ENCODE peak calls at places on chromosomes 11 and 22, in seven cellular contexts. One of them, this sample, is unnamed.

GRCh38 chr11:102368472-102368871 is 21.5 kb downstream of the BIRC2 start:
- DNase-seq in fibroblast of lung: no peak
- DNase-seq in cardiac muscle cell: no peak
- DNase-seq in choroid plexus epithelial cell: no peak
- DNase-seq in astrocyte of the spinal cord: no peak
- DNase-seq in lower lobe of right lung: no peak
- DNase-seq in ascending aorta: no peak
- DNase-seq in this sample: no peak

GRCh38 chr11:1744137-1744878 is 6.1 kb downstream of the IFITM10 start:
- DNase-seq in fibroblast of lung: no peak
- DNase-seq in ascending aorta: no peak
- DNase-seq in astrocyte of the spinal cord: no peak
- DNase-seq in lower lobe of right lung: no peak
- DNase-seq in choroid plexus epithelial cell: no peak
- DNase-seq in cardiac muscle cell: no peak
- DNase-seq in this sample: no peak

GRCh38 chr22:24333301-24333700 is 62.7 kb downstream of the SPECC1L start:
- DNase-seq in astrocyte of the spinal cord: peak
- DNase-seq in lower lobe of right lung: no peak
- DNase-seq in choroid plexus epithelial cell: peak
- DNase-seq in ascending aorta: no peak
- DNase-seq in fibroblast of lung: peak
- DNase-seq in cardiac muscle cell: no peak
- DNase-seq in this sample: peak

GRCh38 chr11:73902303-73902702 is 25.5 kb downstream of the PAAF1 start:
- DNase-seq in fibroblast of lung: no peak
- DNase-seq in ascending aorta: no peak
- DNase-seq in choroid plexus epithelial cell: no peak
- DNase-seq in cardiac muscle cell: no peak
- DNase-seq in astrocyte of the spinal cord: no peak
- DNase-seq in lower lobe of right lung: no peak
- DNase-seq in this sample: no peak

GRCh38 chr22:45223304-45224117 is 17.2 kb downstream of the KIAA0930 start:
- DNase-seq in cardiac muscle cell: no peak
- DNase-seq in choroid plexus epithelial cell: no peak
- DNase-seq in astrocyte of the spinal cord: no peak
- DNase-seq in fibroblast of lung: no peak
- DNase-seq in ascending aorta: no peak
- DNase-seq in lower lobe of right lung: no peak
- DNase-seq in this sample: no peak

GRCh38 chr11:50423208-50423607 is 390.5 kb downstream of the OR4C45 start:
- DNase-seq in cardiac muscle cell: no peak
- DNase-seq in lower lobe of right lung: no peak
- DNase-seq in astrocyte of the spinal cord: no peak
- DNase-seq in choroid plexus epithelial cell: peak
- DNase-seq in ascending aorta: no peak
- DNase-seq in fibroblast of lung: no peak
- DNase-seq in this sample: no peak

GRCh38 chr11:10600570-10601248 is 32.2 kb upstream of the LYVE1 start:
- DNase-seq in lower lobe of right lung: no peak
- DNase-seq in choroid plexus epithelial cell: no peak
- DNase-seq in astrocyte of the spinal cord: no peak
- DNase-seq in ascending aorta: no peak
- DNase-seq in fibroblast of lung: no peak
- DNase-seq in cardiac muscle cell: no peak
- DNase-seq in this sample: no peak

GRCh38 chr22:50576070-50576469 is 2.2 kb downstream of the CPT1B start:
- DNase-seq in cardiac muscle cell: peak
- DNase-seq in astrocyte of the spinal cord: peak
- DNase-seq in fibroblast of lung: peak
- DNase-seq in choroid plexus epithelial cell: peak
- DNase-seq in lower lobe of right lung: no peak
- DNase-seq in ascending aorta: no peak
- DNase-seq in this sample: peak

GRCh38 chr11:134418119-134418840 is 6.2 kb upstream of the B3GAT1 start:
- DNase-seq in fibroblast of lung: no peak
- DNase-seq in ascending aorta: no peak
- DNase-seq in lower lobe of right lung: no peak
- DNase-seq in cardiac muscle cell: peak
- DNase-seq in astrocyte of the spinal cord: no peak
- DNase-seq in choroid plexus epithelial cell: peak
- DNase-seq in this sample: peak

GRCh38 chr22:46432164-46433068 is 96.9 kb downstream of the TRMU start:
- DNase-seq in astrocyte of the spinal cord: no peak
- DNase-seq in cardiac muscle cell: no peak
- DNase-seq in lower lobe of right lung: no peak
- DNase-seq in fibroblast of lung: no peak
- DNase-seq in choroid plexus epithelial cell: peak
- DNase-seq in ascending aorta: no peak
- DNase-seq in this sample: peak

GRCh38 chr11:95115597-95115996 is 26.0 kb downstream of the ENDOD1 start:
- DNase-seq in cardiac muscle cell: no peak
- DNase-seq in ascending aorta: no peak
- DNase-seq in fibroblast of lung: no peak
- DNase-seq in choroid plexus epithelial cell: no peak
- DNase-seq in astrocyte of the spinal cord: no peak
- DNase-seq in lower lobe of right lung: no peak
- DNase-seq in this sample: no peak

GRCh38 chr11:9765320-9766101 is 101.6 kb downstream of the SWAP70 start:
- DNase-seq in ascending aorta: no peak
- DNase-seq in fibroblast of lung: peak
- DNase-seq in astrocyte of the spinal cord: peak
- DNase-seq in choroid plexus epithelial cell: peak
- DNase-seq in cardiac muscle cell: peak
- DNase-seq in lower lobe of right lung: no peak
- DNase-seq in this sample: peak

GRCh38 chr11:85029964-85030363 is 597.2 kb downstream of the DLG2 start:
- DNase-seq in ascending aorta: no peak
- DNase-seq in fibroblast of lung: peak
- DNase-seq in cardiac muscle cell: no peak
- DNase-seq in lower lobe of right lung: no peak
- DNase-seq in choroid plexus epithelial cell: peak
- DNase-seq in astrocyte of the spinal cord: peak
- DNase-seq in this sample: no peak

GRCh38 chr11:134857035-134857434 is 445.0 kb upstream of the B3GAT1 start:
- DNase-seq in cardiac muscle cell: no peak
- DNase-seq in ascending aorta: no peak
- DNase-seq in fibroblast of lung: no peak
- DNase-seq in astrocyte of the spinal cord: no peak
- DNase-seq in choroid plexus epithelial cell: no peak
- DNase-seq in lower lobe of right lung: no peak
- DNase-seq in this sample: no peak

GRCh38 chr11:124473476-124473875 is 28.0 kb upstream of the OR8B8 start:
- DNase-seq in cardiac muscle cell: no peak
- DNase-seq in lower lobe of right lung: no peak
- DNase-seq in choroid plexus epithelial cell: no peak
- DNase-seq in astrocyte of the spinal cord: no peak
- DNase-seq in ascending aorta: no peak
- DNase-seq in fibroblast of lung: no peak
- DNase-seq in this sample: no peak

GRCh38 chr11:94218372-94218771 is 86.0 kb upstream of the IZUMO1R start:
- DNase-seq in lower lobe of right lung: no peak
- DNase-seq in choroid plexus epithelial cell: peak
- DNase-seq in ascending aorta: no peak
- DNase-seq in astrocyte of the spinal cord: no peak
- DNase-seq in fibroblast of lung: no peak
- DNase-seq in cardiac muscle cell: peak
- DNase-seq in this sample: no peak

GRCh38 chr11:102762414-102762813 is 18.0 kb downstream of the MMP10 start:
- DNase-seq in cardiac muscle cell: no peak
- DNase-seq in choroid plexus epithelial cell: peak
- DNase-seq in lower lobe of right lung: no peak
- DNase-seq in fibroblast of lung: peak
- DNase-seq in ascending aorta: no peak
- DNase-seq in astrocyte of the spinal cord: peak
- DNase-seq in this sample: peak

GRCh38 chr11:46295312-46295995 is 18.0 kb downstream of the CREB3L1 start:
- DNase-seq in cardiac muscle cell: peak
- DNase-seq in lower lobe of right lung: peak
- DNase-seq in choroid plexus epithelial cell: peak
- DNase-seq in astrocyte of the spinal cord: peak
- DNase-seq in fibroblast of lung: peak
- DNase-seq in ascending aorta: no peak
- DNase-seq in this sample: peak
- H3K4me3 ChIP-seq in cardiac muscle cell: peak
- H3K4me3 ChIP-seq in lower lobe of right lung: peak
- H3K4me3 ChIP-seq in choroid plexus epithelial cell: peak
- H3K4me3 ChIP-seq in astrocyte of the spinal cord: peak
- H3K4me3 ChIP-seq in fibroblast of lung: peak
- H3K4me3 ChIP-seq in ascending aorta: peak
- H3K4me3 ChIP-seq in this sample: peak

GRCh38 chr11:119012629-119013170 is 5.4 kb downstream of the RPS25 start:
- DNase-seq in fibroblast of lung: no peak
- DNase-seq in ascending aorta: no peak
- DNase-seq in choroid plexus epithelial cell: no peak
- DNase-seq in lower lobe of right lung: no peak
- DNase-seq in astrocyte of the spinal cord: no peak
- DNase-seq in cardiac muscle cell: no peak
- DNase-seq in this sample: no peak

GRCh38 chr11:119014209-119014924 is 3.8 kb downstream of the RPS25 start:
- DNase-seq in ascending aorta: no peak
- DNase-seq in astrocyte of the spinal cord: no peak
- DNase-seq in choroid plexus epithelial cell: no peak
- DNase-seq in lower lobe of right lung: no peak
- DNase-seq in fibroblast of lung: no peak
- DNase-seq in cardiac muscle cell: no peak
- DNase-seq in this sample: no peak

GRCh38 chr11:119018074-119018938 is at the start of the genes RPS25 and TRAPPC4:
- DNase-seq in choroid plexus epithelial cell: peak
- DNase-seq in ascending aorta: peak
- DNase-seq in lower lobe of right lung: peak
- DNase-seq in astrocyte of the spinal cord: peak
- DNase-seq in fibroblast of lung: peak
- DNase-seq in cardiac muscle cell: peak
- DNase-seq in this sample: peak

GRCh38 chr11:119016216-119017009 is 1.7 kb downstream of the RPS25 start:
- DNase-seq in astrocyte of the spinal cord: no peak
- DNase-seq in ascending aorta: no peak
- DNase-seq in cardiac muscle cell: no peak
- DNase-seq in fibroblast of lung: no peak
- DNase-seq in lower lobe of right lung: no peak
- DNase-seq in choroid plexus epithelial cell: no peak
- DNase-seq in this sample: no peak

GRCh38 chr11:119015054-119015611 is 3.0 kb downstream of the RPS25 start:
- DNase-seq in astrocyte of the spinal cord: no peak
- DNase-seq in fibroblast of lung: no peak
- DNase-seq in cardiac muscle cell: no peak
- DNase-seq in lower lobe of right lung: no peak
- DNase-seq in ascending aorta: no peak
- DNase-seq in choroid plexus epithelial cell: no peak
- DNase-seq in this sample: no peak
- TF ChIP-seq CTCF in astrocyte of the spinal cord: peak
- TF ChIP-seq CTCF in fibroblast of lung: no peak
- TF ChIP-seq CTCF in cardiac muscle cell: no peak
- TF ChIP-seq CTCF in lower lobe of right lung: no peak
- TF ChIP-seq CTCF in ascending aorta: no peak
- TF ChIP-seq CTCF in choroid plexus epithelial cell: peak
- TF ChIP-seq CTCF in this sample: no peak

GRCh38 chr11:70569996-70570692 is 171.8 kb downstream of the CTTN start:
- DNase-seq in astrocyte of the spinal cord: no peak
- DNase-seq in cardiac muscle cell: no peak
- DNase-seq in fibroblast of lung: no peak
- DNase-seq in choroid plexus epithelial cell: no peak
- DNase-seq in ascending aorta: no peak
- DNase-seq in lower lobe of right lung: peak
- DNase-seq in this sample: no peak

GRCh38 chr11:70569173-70569890 is 171.0 kb downstream of the CTTN start:
- DNase-seq in lower lobe of right lung: peak
- DNase-seq in fibroblast of lung: no peak
- DNase-seq in cardiac muscle cell: no peak
- DNase-seq in astrocyte of the spinal cord: no peak
- DNase-seq in choroid plexus epithelial cell: no peak
- DNase-seq in ascending aorta: no peak
- DNase-seq in this sample: no peak

GRCh38 chr11:70566768-70567530 is 168.6 kb downstream of the CTTN start:
- DNase-seq in lower lobe of right lung: peak
- DNase-seq in ascending aorta: no peak
- DNase-seq in fibroblast of lung: no peak
- DNase-seq in astrocyte of the spinal cord: no peak
- DNase-seq in cardiac muscle cell: no peak
- DNase-seq in choroid plexus epithelial cell: no peak
- DNase-seq in this sample: no peak

GRCh38 chr11:70568504-70569172 is 170.3 kb downstream of the CTTN start:
- DNase-seq in cardiac muscle cell: peak
- DNase-seq in ascending aorta: no peak
- DNase-seq in fibroblast of lung: peak
- DNase-seq in lower lobe of right lung: peak
- DNase-seq in choroid plexus epithelial cell: peak
- DNase-seq in astrocyte of the spinal cord: peak
- DNase-seq in this sample: peak

DNA sequence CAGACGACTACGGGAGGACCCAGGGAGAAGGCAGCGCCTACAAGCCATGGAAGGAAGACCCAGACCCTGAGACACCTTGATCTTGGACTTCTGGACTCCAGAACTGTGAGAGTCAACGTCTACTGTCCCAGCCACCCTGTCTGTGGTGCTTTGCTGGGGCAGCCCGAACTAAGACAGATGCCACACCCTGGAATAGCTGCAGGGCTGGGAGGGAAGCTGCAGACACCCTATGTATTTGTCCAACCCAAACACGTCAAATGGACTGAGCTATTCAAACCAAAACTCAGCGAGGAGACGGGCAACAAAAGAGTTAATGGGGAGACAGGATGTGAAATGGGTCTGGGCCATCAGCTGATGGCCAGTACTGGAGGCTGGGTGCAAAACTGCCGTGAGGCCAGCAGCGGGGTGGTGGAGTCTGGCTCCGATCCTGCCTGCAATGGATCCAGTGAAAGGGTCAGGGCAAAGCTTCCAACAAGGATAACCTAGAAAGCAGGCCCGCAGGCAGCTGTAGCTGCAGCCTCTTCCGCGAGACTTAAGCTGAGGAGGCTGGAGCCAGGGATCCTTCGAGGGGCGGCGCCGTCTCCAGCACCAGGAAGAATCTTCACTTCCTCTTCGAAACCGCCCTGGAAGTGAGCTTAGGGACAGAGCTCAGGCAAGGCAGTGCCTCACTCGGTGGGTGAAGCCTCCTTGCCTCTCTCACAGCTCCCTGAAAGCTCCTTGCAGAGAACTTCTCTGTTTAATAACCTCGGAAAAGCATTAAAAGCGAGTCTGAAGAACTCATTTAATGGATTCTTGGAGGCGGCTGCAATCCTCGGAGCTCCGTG is 169.6 kb downstream of the CTTN start:
- DNase-seq in astrocyte of the spinal cord: peak
- DNase-seq in fibroblast of lung: peak
- DNase-seq in choroid plexus epithelial cell: peak
- DNase-seq in lower lobe of right lung: peak
- DNase-seq in cardiac muscle cell: no peak
- DNase-seq in ascending aorta: no peak
- DNase-seq in this sample: peak
- H3K4me3 ChIP-seq in astrocyte of the spinal cord: peak
- H3K4me3 ChIP-seq in fibroblast of lung: peak
- H3K4me3 ChIP-seq in choroid plexus epithelial cell: peak
- H3K4me3 ChIP-seq in lower lobe of right lung: peak
- H3K4me3 ChIP-seq in cardiac muscle cell: no peak
- H3K4me3 ChIP-seq in ascending aorta: peak
- H3K4me3 ChIP-seq in this sample: peak

DNA sequence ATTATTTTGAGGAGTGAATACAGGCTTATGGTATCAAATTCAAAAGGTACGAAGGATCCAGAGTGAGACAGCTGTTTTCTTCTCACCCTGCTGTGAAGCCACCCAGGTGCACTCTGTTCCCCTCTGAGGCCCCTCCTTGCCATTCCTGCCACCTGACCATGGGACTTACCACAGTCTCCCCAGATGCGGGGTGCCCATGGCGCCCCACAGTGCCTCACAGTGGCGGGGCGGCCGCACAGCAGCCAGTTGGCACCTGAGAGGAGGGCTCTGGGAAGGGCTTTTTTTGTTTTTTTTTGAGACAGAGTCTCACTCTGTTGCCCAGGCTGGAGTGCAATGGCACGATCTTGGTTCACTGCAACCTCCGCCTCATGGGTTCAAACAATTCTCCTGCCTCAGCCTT is 151.7 kb downstream of the CEP164 start:
- DNase-seq in ascending aorta: no peak
- DNase-seq in fibroblast of lung: no peak
- DNase-seq in cardiac muscle cell: no peak
- DNase-seq in lower lobe of right lung: no peak
- DNase-seq in astrocyte of the spinal cord: no peak
- DNase-seq in choroid plexus epithelial cell: no peak
- DNase-seq in this sample: no peak
- TF ChIP-seq CTCF in ascending aorta: no peak
- TF ChIP-seq CTCF in fibroblast of lung: no peak
- TF ChIP-seq CTCF in cardiac muscle cell: no peak
- TF ChIP-seq CTCF in lower lobe of right lung: no peak
- TF ChIP-seq CTCF in astrocyte of the spinal cord: no peak
- TF ChIP-seq CTCF in choroid plexus epithelial cell: no peak
- TF ChIP-seq CTCF in this sample: no peak